ENCODE peak calls at places on chromosomes 1 and 21, in four cellular contexts. One of them, this sample, is unnamed.
A peak's percentile ranks its signal among the peaks of the same experiment; 100 is the strongest.

GRCh38 chr1:65170511-65171142 is 22.6 kb downstream of the AK4 start:
- DNase-seq in Panc1: no peak
- DNase-seq in CD8-positive, alpha-beta memory T cell: no peak
- DNase-seq in CD8-positive, alpha-beta T cell: no peak
- DNase-seq in this sample: no peak

GRCh38 chr1:39204441-39205081 is at the start of gene MACF1:
- DNase-seq in Panc1: no peak
- DNase-seq in CD8-positive, alpha-beta memory T cell: no peak
- DNase-seq in CD8-positive, alpha-beta T cell: no peak
- DNase-seq in this sample: peak; percentile 85

GRCh38 chr1:109161836-109162606 is 48.1 kb downstream of the ELAPOR1 start:
- DNase-seq in Panc1: no peak
- DNase-seq in CD8-positive, alpha-beta memory T cell: peak; percentile 5
- DNase-seq in CD8-positive, alpha-beta T cell: no peak
- DNase-seq in this sample: peak; percentile 43

GRCh38 chr1:94237291-94238226 is at the start of gene ARHGAP29:
- DNase-seq in Panc1: no peak
- DNase-seq in CD8-positive, alpha-beta memory T cell: no peak
- DNase-seq in CD8-positive, alpha-beta T cell: peak; percentile 13
- DNase-seq in this sample: peak; percentile 92

GRCh38 chr1:235063068-235063765 is 65.4 kb downstream of the TOMM20 start:
- DNase-seq in Panc1: no peak
- DNase-seq in CD8-positive, alpha-beta memory T cell: no peak
- DNase-seq in CD8-positive, alpha-beta T cell: no peak
- DNase-seq in this sample: no peak

GRCh38 chr1:19646366-19646765 is 2.3 kb downstream of the NBL1 start:
- DNase-seq in Panc1: no peak
- DNase-seq in CD8-positive, alpha-beta memory T cell: no peak
- DNase-seq in CD8-positive, alpha-beta T cell: no peak
- DNase-seq in this sample: no peak

GRCh38 chr21:14923468-14923867 is 141.3 kb downstream of the NRIP1 start:
- DNase-seq in Panc1: no peak
- DNase-seq in CD8-positive, alpha-beta memory T cell: no peak
- DNase-seq in CD8-positive, alpha-beta T cell: no peak
- DNase-seq in this sample: no peak

GRCh38 chr21:41596241-41596925 is 88.4 kb upstream of the TMPRSS2 start:
- DNase-seq in Panc1: no peak
- DNase-seq in CD8-positive, alpha-beta memory T cell: no peak
- DNase-seq in CD8-positive, alpha-beta T cell: no peak
- DNase-seq in this sample: no peak

GRCh38 chr1:150083907-150084306 is 16.3 kb downstream of the VPS45 start:
- DNase-seq in Panc1: no peak
- DNase-seq in CD8-positive, alpha-beta memory T cell: no peak
- DNase-seq in CD8-positive, alpha-beta T cell: no peak
- DNase-seq in this sample: no peak

GRCh38 chr1:221708987-221709386 is 32.9 kb downstream of the DUSP10 start:
- DNase-seq in Panc1: no peak
- DNase-seq in CD8-positive, alpha-beta memory T cell: peak; percentile 54
- DNase-seq in CD8-positive, alpha-beta T cell: no peak
- DNase-seq in this sample: peak; percentile 28

GRCh38 chr1:77438239-77438913 is 156.6 kb downstream of the AK5 start:
- DNase-seq in Panc1: no peak
- DNase-seq in CD8-positive, alpha-beta memory T cell: no peak
- DNase-seq in CD8-positive, alpha-beta T cell: no peak
- DNase-seq in this sample: peak; percentile 51

GRCh38 chr1:208205216-208206013 is 38.8 kb downstream of the PLXNA2 start:
- DNase-seq in Panc1: no peak
- DNase-seq in CD8-positive, alpha-beta memory T cell: no peak
- DNase-seq in CD8-positive, alpha-beta T cell: no peak
- DNase-seq in this sample: no peak

GRCh38 chr1:93904228-93904627 is 5.0 kb downstream of the GCLM start:
- DNase-seq in Panc1: no peak
- DNase-seq in CD8-positive, alpha-beta memory T cell: no peak
- DNase-seq in CD8-positive, alpha-beta T cell: no peak
- DNase-seq in this sample: no peak

GRCh38 chr1:114820392-114820791 is 34.3 kb upstream of the SYCP1 start:
- DNase-seq in Panc1: no peak
- DNase-seq in CD8-positive, alpha-beta memory T cell: no peak
- DNase-seq in CD8-positive, alpha-beta T cell: no peak
- DNase-seq in this sample: no peak

GRCh38 chr21:38897532-38898421 is 92.0 kb downstream of the ETS2 start:
- DNase-seq in Panc1: no peak
- DNase-seq in CD8-positive, alpha-beta memory T cell: no peak
- DNase-seq in CD8-positive, alpha-beta T cell: no peak
- DNase-seq in this sample: no peak

GRCh38 chr21:42374457-42374856 is 8.1 kb upstream of the TFF1 start:
- DNase-seq in Panc1: no peak
- DNase-seq in CD8-positive, alpha-beta memory T cell: no peak
- DNase-seq in CD8-positive, alpha-beta T cell: no peak
- DNase-seq in this sample: no peak

GRCh38 chr1:17572264-17572985 is 32.9 kb downstream of the ARHGEF10L start:
- DNase-seq in Panc1: no peak
- DNase-seq in CD8-positive, alpha-beta memory T cell: no peak
- DNase-seq in CD8-positive, alpha-beta T cell: no peak
- DNase-seq in this sample: no peak

GRCh38 chr21:16022121-16022520 is 292.3 kb downstream of the USP25 start:
- DNase-seq in Panc1: no peak
- DNase-seq in CD8-positive, alpha-beta memory T cell: no peak
- DNase-seq in CD8-positive, alpha-beta T cell: no peak
- DNase-seq in this sample: peak; percentile 7

GRCh38 chr1:16067127-16067768 is 6.2 kb downstream of the FAM131C start:
- DNase-seq in Panc1: no peak
- DNase-seq in CD8-positive, alpha-beta memory T cell: no peak
- DNase-seq in CD8-positive, alpha-beta T cell: no peak
- DNase-seq in this sample: no peak

GRCh38 chr1:211752951-211753486 is 77.5 kb downstream of the LPGAT1 start:
- DNase-seq in Panc1: no peak
- DNase-seq in CD8-positive, alpha-beta memory T cell: no peak
- DNase-seq in CD8-positive, alpha-beta T cell: no peak
- DNase-seq in this sample: no peak

GRCh38 chr1:24386241-24386640 is 27.3 kb downstream of the STPG1 start:
- DNase-seq in Panc1: no peak
- DNase-seq in CD8-positive, alpha-beta memory T cell: no peak
- DNase-seq in CD8-positive, alpha-beta T cell: no peak
- DNase-seq in this sample: no peak

GRCh38 chr1:30919025-30919881 is 10.7 kb upstream of the SDC3 start:
- DNase-seq in Panc1: no peak
- DNase-seq in CD8-positive, alpha-beta memory T cell: no peak
- DNase-seq in CD8-positive, alpha-beta T cell: no peak
- DNase-seq in this sample: no peak

GRCh38 chr1:245404952-245405351 is 250.2 kb downstream of the KIF26B start:
- DNase-seq in Panc1: no peak
- DNase-seq in CD8-positive, alpha-beta memory T cell: no peak
- DNase-seq in CD8-positive, alpha-beta T cell: no peak
- DNase-seq in this sample: no peak

GRCh38 chr1:175174702-175175102 is 17.9 kb downstream of the KIAA0040 start:
- DNase-seq in Panc1: no peak
- DNase-seq in CD8-positive, alpha-beta memory T cell: no peak
- DNase-seq in CD8-positive, alpha-beta T cell: no peak
- DNase-seq in this sample: peak; percentile 45

GRCh38 chr1:64515427-64515826 is 45.5 kb downstream of the CACHD1 start:
- DNase-seq in Panc1: no peak
- DNase-seq in CD8-positive, alpha-beta memory T cell: no peak
- DNase-seq in CD8-positive, alpha-beta T cell: no peak
- DNase-seq in this sample: peak; percentile 48

GRCh38 chr1:154769193-154769895 is 100.7 kb downstream of the KCNN3 start:
- DNase-seq in Panc1: no peak
- DNase-seq in CD8-positive, alpha-beta memory T cell: no peak
- DNase-seq in CD8-positive, alpha-beta T cell: no peak
- DNase-seq in this sample: no peak

GRCh38 chr1:214983126-214983869 is 99.2 kb upstream of the KCNK2 start:
- DNase-seq in Panc1: no peak
- DNase-seq in CD8-positive, alpha-beta memory T cell: no peak
- DNase-seq in CD8-positive, alpha-beta T cell: no peak
- DNase-seq in this sample: no peak

GRCh38 chr1:65734976-65735375 is 57.7 kb upstream of the PDE4B start:
- DNase-seq in Panc1: no peak
- DNase-seq in CD8-positive, alpha-beta memory T cell: no peak
- DNase-seq in CD8-positive, alpha-beta T cell: no peak
- DNase-seq in this sample: no peak

GRCh38 chr1:43008425-43009108 is 49.9 kb upstream of the SLC2A1 start:
- DNase-seq in Panc1: no peak
- DNase-seq in CD8-positive, alpha-beta memory T cell: no peak
- DNase-seq in CD8-positive, alpha-beta T cell: no peak
- DNase-seq in this sample: no peak

GRCh38 chr1:176033879-176034278 is 173.2 kb downstream of the COP1 start:
- DNase-seq in Panc1: no peak
- DNase-seq in CD8-positive, alpha-beta memory T cell: no peak
- DNase-seq in CD8-positive, alpha-beta T cell: no peak
- DNase-seq in this sample: no peak

GRCh38 chr1:246078126-246078887 is 428.8 kb downstream of the SMYD3 start:
- DNase-seq in Panc1: no peak
- DNase-seq in CD8-positive, alpha-beta memory T cell: no peak
- DNase-seq in CD8-positive, alpha-beta T cell: no peak
- DNase-seq in this sample: no peak

GRCh38 chr1:111666828-111667227 is 47.2 kb downstream of the RAP1A start:
- DNase-seq in Panc1: no peak
- DNase-seq in CD8-positive, alpha-beta memory T cell: no peak
- DNase-seq in CD8-positive, alpha-beta T cell: no peak
- DNase-seq in this sample: no peak

GRCh38 chr21:43359081-43359822 is 67.7 kb downstream of the SIK1 start:
- DNase-seq in Panc1: no peak
- DNase-seq in CD8-positive, alpha-beta memory T cell: no peak
- DNase-seq in CD8-positive, alpha-beta T cell: no peak
- DNase-seq in this sample: no peak

GRCh38 chr1:175317309-175317708 is 124.7 kb upstream of the KIAA0040 start:
- DNase-seq in Panc1: no peak
- DNase-seq in CD8-positive, alpha-beta memory T cell: peak; percentile 7
- DNase-seq in CD8-positive, alpha-beta T cell: no peak
- DNase-seq in this sample: no peak

GRCh38 chr1:204992499-204992898 is 50.5 kb upstream of the CNTN2 start:
- DNase-seq in Panc1: no peak
- DNase-seq in CD8-positive, alpha-beta memory T cell: no peak
- DNase-seq in CD8-positive, alpha-beta T cell: no peak
- DNase-seq in this sample: no peak

GRCh38 chr1:87647436-87648177 is 318.9 kb downstream of the LMO4 start:
- DNase-seq in Panc1: no peak
- DNase-seq in CD8-positive, alpha-beta memory T cell: no peak
- DNase-seq in CD8-positive, alpha-beta T cell: no peak
- DNase-seq in this sample: no peak

GRCh38 chr1:106063510-106063909 is 993.0 kb upstream of the PRMT6 start:
- DNase-seq in Panc1: no peak
- DNase-seq in CD8-positive, alpha-beta memory T cell: no peak
- DNase-seq in CD8-positive, alpha-beta T cell: no peak
- DNase-seq in this sample: no peak

GRCh38 chr1:230144010-230144614 is 77.1 kb downstream of the GALNT2 start:
- DNase-seq in Panc1: no peak
- DNase-seq in CD8-positive, alpha-beta memory T cell: no peak
- DNase-seq in CD8-positive, alpha-beta T cell: no peak
- DNase-seq in this sample: no peak

GRCh38 chr1:232963366-232963765 is 13.0 kb downstream of the NTPCR start:
- DNase-seq in Panc1: no peak
- DNase-seq in CD8-positive, alpha-beta memory T cell: no peak
- DNase-seq in CD8-positive, alpha-beta T cell: no peak
- DNase-seq in this sample: no peak
- H3K4me3 ChIP-seq in Panc1: no peak overlapping the region
- H3K4me3 ChIP-seq in CD8-positive, alpha-beta memory T cell: no peak overlapping the region
- H3K4me3 ChIP-seq in CD8-positive, alpha-beta T cell: no peak overlapping the region
- H3K4me3 ChIP-seq in this sample: no peak overlapping the region

GRCh38 chr21:36696390-36696639 is 2.6 kb upstream of the SIM2 start:
- DNase-seq in Panc1: no peak
- DNase-seq in CD8-positive, alpha-beta memory T cell: no peak
- DNase-seq in CD8-positive, alpha-beta T cell: no peak
- DNase-seq in this sample: no peak
- H3K9me3 ChIP-seq in Panc1: no peaks in the 10 kb centered on the region
- H3K9me3 ChIP-seq in CD8-positive, alpha-beta memory T cell: no peaks in the 10 kb centered on the region
- H3K9me3 ChIP-seq in CD8-positive, alpha-beta T cell: no peaks in the 10 kb centered on the region
- H3K9me3 ChIP-seq in this sample: no peaks in the 10 kb centered on the region

DNA sequence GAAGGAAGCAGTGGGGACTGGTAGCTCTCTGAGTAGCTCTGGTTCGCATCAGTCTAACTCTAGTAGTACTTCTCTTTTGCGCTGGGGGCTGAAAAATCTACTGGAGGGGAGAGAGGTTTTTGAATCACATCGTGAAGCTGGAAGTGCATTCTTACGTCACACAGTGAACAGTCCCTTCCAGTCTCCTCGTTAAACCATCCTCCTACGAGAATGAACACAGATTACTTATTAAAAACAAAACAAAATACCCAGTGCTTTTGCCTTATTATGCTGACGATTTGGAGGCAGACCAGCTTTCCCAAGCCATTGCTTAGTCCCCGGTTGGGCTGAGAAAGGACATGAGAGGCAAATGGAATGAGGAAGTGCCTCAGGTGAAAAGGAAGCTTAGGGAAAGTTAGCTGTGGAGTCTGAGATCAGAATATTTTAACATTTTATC is 16.1 kb downstream of the HUNK start:
- DNase-seq in Panc1: no peak
- DNase-seq in CD8-positive, alpha-beta memory T cell: no peak
- DNase-seq in CD8-positive, alpha-beta T cell: no peak
- DNase-seq in this sample: no peak
- H3K36me3 ChIP-seq in Panc1: no peaks in the 10 kb centered on the region
- H3K36me3 ChIP-seq in CD8-positive, alpha-beta memory T cell: no peaks in the 10 kb centered on the region
- H3K36me3 ChIP-seq in CD8-positive, alpha-beta T cell: no peaks in the 10 kb centered on the region
- H3K36me3 ChIP-seq in this sample: no peaks in the 10 kb centered on the region

GRCh38 chr21:44709426-44710293 is 1.7 kb downstream of the TSPEAR start:
- DNase-seq in Panc1: no peak
- DNase-seq in CD8-positive, alpha-beta memory T cell: no peak
- DNase-seq in CD8-positive, alpha-beta T cell: no peak
- DNase-seq in this sample: no peak
- H3K4me3 ChIP-seq in Panc1: no peak overlapping the region
- H3K4me3 ChIP-seq in CD8-positive, alpha-beta memory T cell: no peak overlapping the region
- H3K4me3 ChIP-seq in CD8-positive, alpha-beta T cell: peak overlapping the region; percentile 20
- H3K4me3 ChIP-seq in this sample: no peak overlapping the region

GRCh38 chr1:152170287-152170933 is 11.4 kb upstream of the RPTN start:
- DNase-seq in Panc1: no peak
- DNase-seq in CD8-positive, alpha-beta memory T cell: no peak
- DNase-seq in CD8-positive, alpha-beta T cell: no peak
- DNase-seq in this sample: peak; percentile 20
- H3K9me3 ChIP-seq in Panc1: no peaks in the 10 kb centered on the region
- H3K9me3 ChIP-seq in CD8-positive, alpha-beta memory T cell: no peaks in the 10 kb centered on the region
- H3K9me3 ChIP-seq in CD8-positive, alpha-beta T cell: no peaks in the 10 kb centered on the region
- H3K9me3 ChIP-seq in this sample: no peaks in the 10 kb centered on the region